ENCODE peak calls at places on chromosomes 7 and 10, in six cellular contexts. B is activated CD4-positive, alpha-beta T cell treated with anti-CD3 and anti-CD28 coated beads, Interleukin-2, amount 50 U/mL, for 1 hour; H is NCI-H1694 treated with DMSO at 0.1 percent for 48 hours; O is esophagus squamous epithelium; I is GM19239; U is stimulated activated CD4-positive, alpha-beta T cell treated with anti-CD3 and anti-CD28 coated beads, Interleukin-15, amount 100 ng/mL, for 24 hours. S is an unnamed sample.

GRCh38 chr10:106959521-106959920 is 205.0 kb downstream of the SORCS1 start:
- DNase-seq in B (no peak), H (no peak), O (no peak), I (no peak), U (no peak), S (no peak)

GRCh38 chr10:132447446-132448247 is 50.6 kb downstream of the PWWP2B start:
- DNase-seq in B (peak), H (no peak), O (no peak), I (no peak), U (peak), S (peak)

GRCh38 chr7:35727571-35727970 is 32.6 kb upstream of the HERPUD2 start:
- DNase-seq in B (no peak), H (no peak), O (no peak), I (no peak), U (peak), S (peak)

GRCh38 chr7:159025161-159025779 is 119.4 kb downstream of the VIPR2 start:
- DNase-seq in B (no peak), H (no peak), O (no peak), I (no peak), U (no peak), S (no peak)

GRCh38 chr10:111113961-111114830 is 37.4 kb downstream of the ADRA2A start:
- DNase-seq in B (no peak), H (no peak), O (no peak), I (no peak), U (no peak), S (no peak)

GRCh38 chr10:84166620-84167288 is 6.8 kb upstream of the GPR15LG start:
- DNase-seq in B (no peak), H (no peak), O (no peak), I (no peak), U (no peak), S (no peak)

GRCh38 chr10:106410331-106410730 is 754.2 kb downstream of the SORCS1 start:
- DNase-seq in B (no peak), H (no peak), O (no peak), I (no peak), U (no peak), S (no peak)

GRCh38 chr10:3126741-3127342 is 45.7 kb downstream of the PITRM1 start:
- DNase-seq in B (no peak), H (peak), O (no peak), I (no peak), U (no peak), S (no peak)

GRCh38 chr10:132477398-132478340 is 59.9 kb upstream of the INPP5A start:
- DNase-seq in B (no peak), H (no peak), O (no peak), I (no peak), U (no peak), S (no peak)

GRCh38 chr10:8056891-8057331 is 2.4 kb downstream of the GATA3 start:
- DNase-seq in B (peak), H (no peak), O (no peak), I (no peak), U (peak), S (peak)

GRCh38 chr7:77903597-77903996 is 105.0 kb downstream of the PHTF2 start:
- DNase-seq in B (no peak), H (no peak), O (no peak), I (no peak), U (no peak), S (peak)

GRCh38 chr10:107589081-107589480 is 424.6 kb upstream of the SORCS1 start:
- DNase-seq in B (no peak), H (no peak), O (no peak), I (no peak), U (no peak), S (no peak)

GRCh38 chr10:43846187-43846680 is 197.6 kb upstream of the ZNF32 start:
- DNase-seq in B (peak), H (no peak), O (no peak), I (no peak), U (peak), S (no peak)

GRCh38 chr10:117165557-117166419 is 27.7 kb upstream of the VAX1 start:
- DNase-seq in B (peak), H (no peak), O (no peak), I (no peak), U (peak), S (peak)

GRCh38 chr10:62050941-62051433 is 149.5 kb downstream of the ARID5B start:
- DNase-seq in B (peak), H (no peak), O (no peak), I (no peak), U (peak), S (peak)

GRCh38 chr10:114043532-114044250 is at the start of gene ADRB1:
- DNase-seq in B (peak), H (peak), O (peak), I (peak), U (peak), S (peak)

GRCh38 chr10:22615819-22616499 is 98.4 kb downstream of the PIP4K2A start:
- DNase-seq in B (no peak), H (no peak), O (no peak), I (no peak), U (peak), S (peak)

GRCh38 chr10:76192694-76193304 is 761.4 kb downstream of the LRMDA start:
- DNase-seq in B (no peak), H (no peak), O (no peak), I (no peak), U (no peak), S (no peak)

GRCh38 chr10:71719042-71719441 is 536 bp downstream of the C10orf105 start:
- DNase-seq in B (no peak), H (no peak), O (no peak), I (no peak), U (no peak), S (no peak)

GRCh38 chr10:98268694-98269386 is 846 bp upstream of the LOXL4 start:
- DNase-seq in B (no peak), H (no peak), O (no peak), I (no peak), U (no peak), S (peak)

S was measured in GM20000.